ENCODE peak calls at places on chromosomes 12 and 14, in seven cellular contexts. S, Z, U, Q, F, K and W are unnamed samples.

GRCh38 chr14:39310071-39310470 is 76.4 kb downstream of the MIA2 start:
- DNase-seq in S (no peak), Z (peak; percentile 42), U (no peak), Q (no peak), F (no peak), K (no peak), W (no peak)

GRCh38 chr14:41285193-41285748 is 321.4 kb upstream of the LRFN5 start:
- DNase-seq in S (no peak), Z (peak; percentile 23), U (peak; percentile 55), Q (no peak), F (peak; percentile 17), K (no peak), W (no peak)

GRCh38 chr12:113524495-113524894 is 52.8 kb upstream of the LHX5 start:
- DNase-seq in S (no peak), Z (no peak), U (no peak), Q (no peak), F (no peak), K (no peak), W (no peak)

GRCh38 chr14:58703149-58703509 is 65.4 kb downstream of the DACT1 start:
- DNase-seq in S (no peak), Z (no peak), U (no peak), Q (no peak), F (no peak), K (no peak), W (no peak)

GRCh38 chr12:96810057-96810456 is 97.0 kb upstream of the NEDD1 start:
- DNase-seq in S (no peak), Z (no peak), U (no peak), Q (no peak), F (no peak), K (no peak), W (no peak)

GRCh38 chr14:89351364-89351957 is 65.6 kb downstream of the FOXN3 start:
- DNase-seq in S (no peak), Z (peak; percentile 35), U (peak; percentile 62), Q (no peak), F (no peak), K (no peak), W (no peak)

GRCh38 chr14:102187044-102187443 is 47.3 kb downstream of the WDR20 start:
- DNase-seq in S (no peak), Z (peak; percentile 88), U (peak; percentile 80), Q (no peak), F (peak; percentile 52), K (no peak), W (no peak)

GRCh38 chr12:55929306-55929791 is 1.6 kb upstream of the DGKA start:
- DNase-seq in S (peak; percentile 61), Z (no peak), U (no peak), Q (peak; percentile 93), F (no peak), K (no peak), W (no peak)

GRCh38 chr12:88501976-88502938 is 78.0 kb downstream of the KITLG start:
- DNase-seq in S (no peak), Z (peak; percentile 38), U (peak; percentile 61), Q (no peak), F (peak; percentile 19), K (no peak), W (no peak)

GRCh38 chr14:22980672-22981089 is 1.7 kb downstream of the AJUBA start:
- DNase-seq in S (no peak), Z (peak; percentile 25), U (peak; percentile 60), Q (no peak), F (no peak), K (peak; percentile 44), W (no peak)

GRCh38 chr12:62660763-62661162 is 194.1 kb downstream of the MON2 start:
- DNase-seq in S (no peak), Z (peak; percentile 96), U (peak; percentile 86), Q (no peak), F (no peak), K (no peak), W (no peak)

GRCh38 chr14:34355584-34356266 is 106.3 kb downstream of the SPTSSA start:
- DNase-seq in S (no peak), Z (peak; percentile 82), U (peak; percentile 94), Q (no peak), F (peak; percentile 67), K (peak; percentile 32), W (no peak)

GRCh38 chr14:63752449-63753169 is 24.7 kb upstream of the SGPP1 start:
- DNase-seq in S (no peak), Z (peak; percentile 92), U (peak; percentile 36), Q (no peak), F (no peak), K (no peak), W (no peak)

GRCh38 chr12:6280053-6280469 is 30.4 kb upstream of the PLEKHG6 start:
- DNase-seq in S (no peak), Z (peak; percentile 80), U (peak; percentile 90), Q (no peak), F (peak; percentile 88), K (peak; percentile 35), W (peak; percentile 77)

GRCh38 chr12:42288544-42288943 is 37.4 kb downstream of the ZCRB1 start:
- DNase-seq in S (no peak), Z (no peak), U (no peak), Q (no peak), F (no peak), K (no peak), W (no peak)